ENCODE peak calls at places on chromosome 6, in eight cellular contexts. One of them, this sample, is unnamed.

GRCh38 chr6:63923139-63923739 is 287.6 kb downstream of the PHF3 start:
- DNase-seq in Caco-2: no peak
- DNase-seq in cardiac muscle cell: peak; percentile 63
- DNase-seq in heart left ventricle: no peak
- DNase-seq in bronchial epithelial cell: peak; percentile 41
- DNase-seq in RWPE2: no peak
- DNase-seq in neural progenitor cell: peak; percentile 55
- DNase-seq in astrocyte of the spinal cord: peak; percentile 40
- DNase-seq in this sample: peak; percentile 12

GRCh38 chr6:44606976-44607375 is 219.5 kb downstream of the CDC5L start:
- DNase-seq in astrocyte of the spinal cord: no peak
- DNase-seq in cardiac muscle cell: no peak
- DNase-seq in bronchial epithelial cell: no peak
- DNase-seq in RWPE2: no peak
- DNase-seq in neural progenitor cell: no peak
- DNase-seq in heart left ventricle: no peak
- DNase-seq in Caco-2: no peak
- DNase-seq in this sample: no peak

GRCh38 chr6:39128106-39128505 is 13.1 kb upstream of the SAYSD1 start:
- DNase-seq in astrocyte of the spinal cord: no peak
- DNase-seq in neural progenitor cell: no peak
- DNase-seq in cardiac muscle cell: peak; percentile 41
- DNase-seq in RWPE2: no peak
- DNase-seq in heart left ventricle: no peak
- DNase-seq in bronchial epithelial cell: no peak
- DNase-seq in Caco-2: no peak
- DNase-seq in this sample: no peak

GRCh38 chr6:159068904-159069578 is 24.2 kb upstream of the TAGAP start:
- DNase-seq in bronchial epithelial cell: no peak
- DNase-seq in RWPE2: no peak
- DNase-seq in astrocyte of the spinal cord: no peak
- DNase-seq in cardiac muscle cell: no peak
- DNase-seq in neural progenitor cell: peak; percentile 12
- DNase-seq in heart left ventricle: no peak
- DNase-seq in Caco-2: no peak
- DNase-seq in this sample: no peak

GRCh38 chr6:36851149-36851614 is 11.9 kb upstream of the CPNE5 start:
- DNase-seq in Caco-2: no peak
- DNase-seq in cardiac muscle cell: peak; percentile 91
- DNase-seq in bronchial epithelial cell: peak; percentile 71
- DNase-seq in astrocyte of the spinal cord: peak; percentile 85
- DNase-seq in heart left ventricle: peak; percentile 69
- DNase-seq in RWPE2: no peak
- DNase-seq in neural progenitor cell: peak; percentile 81
- DNase-seq in this sample: peak; percentile 57

GRCh38 chr6:128731249-128732165 is 151.4 kb upstream of the LAMA2 start:
- DNase-seq in bronchial epithelial cell: peak; percentile 68
- DNase-seq in astrocyte of the spinal cord: peak; percentile 71
- DNase-seq in neural progenitor cell: peak; percentile 67
- DNase-seq in heart left ventricle: no peak
- DNase-seq in Caco-2: no peak
- DNase-seq in RWPE2: no peak
- DNase-seq in cardiac muscle cell: peak; percentile 68
- DNase-seq in this sample: peak; percentile 66

GRCh38 chr6:22828179-22829062 is 259.1 kb downstream of the HDGFL1 start:
- DNase-seq in bronchial epithelial cell: peak; percentile 99
- DNase-seq in astrocyte of the spinal cord: peak; percentile 98
- DNase-seq in heart left ventricle: peak; percentile 22
- DNase-seq in cardiac muscle cell: peak; percentile 96
- DNase-seq in neural progenitor cell: peak; percentile 75
- DNase-seq in RWPE2: no peak
- DNase-seq in Caco-2: peak; percentile 62
- DNase-seq in this sample: peak; percentile 85

GRCh38 chr6:29490552-29490951 is 2.8 kb upstream of the MAS1L start:
- DNase-seq in astrocyte of the spinal cord: no peak
- DNase-seq in Caco-2: no peak
- DNase-seq in cardiac muscle cell: no peak
- DNase-seq in heart left ventricle: no peak
- DNase-seq in neural progenitor cell: no peak
- DNase-seq in RWPE2: no peak
- DNase-seq in bronchial epithelial cell: no peak
- DNase-seq in this sample: no peak

GRCh38 chr6:75611702-75612375 is 10.2 kb downstream of the SENP6 start:
- DNase-seq in bronchial epithelial cell: no peak
- DNase-seq in Caco-2: no peak
- DNase-seq in RWPE2: no peak
- DNase-seq in astrocyte of the spinal cord: no peak
- DNase-seq in heart left ventricle: no peak
- DNase-seq in cardiac muscle cell: no peak
- DNase-seq in neural progenitor cell: no peak
- DNase-seq in this sample: no peak

GRCh38 chr6:73566954-73567591 is 46.2 kb upstream of the EEF1A1 start:
- DNase-seq in bronchial epithelial cell: peak; percentile 55
- DNase-seq in RWPE2: no peak
- DNase-seq in Caco-2: peak; percentile 94
- DNase-seq in heart left ventricle: peak; percentile 72
- DNase-seq in neural progenitor cell: no peak
- DNase-seq in cardiac muscle cell: peak; percentile 66
- DNase-seq in astrocyte of the spinal cord: no peak
- DNase-seq in this sample: no peak

DNA sequence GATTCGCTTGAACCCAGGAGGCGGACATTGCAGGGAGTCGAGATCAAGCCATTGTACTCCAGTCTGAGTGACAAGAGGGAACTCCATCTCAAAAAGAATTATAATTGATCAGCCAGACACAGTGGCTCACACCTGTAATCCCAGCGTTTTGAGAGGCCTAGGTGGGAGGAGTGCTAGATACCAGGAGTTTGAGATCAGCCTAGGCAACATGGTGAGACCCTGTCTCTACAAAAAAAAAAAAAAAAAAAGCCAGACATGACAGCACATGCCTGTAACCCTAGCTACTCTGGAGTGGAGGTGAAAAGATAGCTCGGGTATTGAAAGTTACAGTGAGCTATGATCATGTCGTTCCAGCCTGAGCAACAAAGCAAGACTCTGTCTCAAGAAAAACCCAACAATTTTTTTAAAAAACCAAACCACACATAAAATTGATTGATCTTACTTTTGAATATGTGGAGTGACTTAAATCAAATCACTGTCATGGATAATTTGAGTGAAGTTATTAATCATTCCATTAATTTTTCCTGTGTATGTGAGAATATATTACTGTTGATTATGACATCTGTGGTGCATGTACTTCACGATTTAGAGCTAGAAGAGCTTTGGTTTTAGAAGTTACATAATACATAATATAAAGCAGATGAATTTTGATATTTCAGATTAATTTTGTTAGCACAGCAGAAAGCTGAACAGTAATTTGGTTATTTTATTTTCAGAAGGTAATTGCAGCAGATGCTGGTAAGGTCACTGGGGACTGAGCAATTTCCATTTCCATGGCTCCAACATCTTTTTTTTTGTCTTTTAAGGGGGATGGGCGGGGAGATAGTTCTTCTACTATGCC is 34.4 kb downstream of the NCOA7 start:
- DNase-seq in neural progenitor cell: no peak
- DNase-seq in bronchial epithelial cell: no peak
- DNase-seq in astrocyte of the spinal cord: no peak
- DNase-seq in RWPE2: no peak
- DNase-seq in heart left ventricle: no peak
- DNase-seq in cardiac muscle cell: no peak
- DNase-seq in Caco-2: no peak
- DNase-seq in this sample: no peak
- TF ChIP-seq CTCF in neural progenitor cell: no peak
- TF ChIP-seq CTCF in bronchial epithelial cell: no peak
- TF ChIP-seq CTCF in astrocyte of the spinal cord: no peak
- TF ChIP-seq CTCF in RWPE2: no peak
- TF ChIP-seq CTCF in heart left ventricle: no peak
- TF ChIP-seq CTCF in cardiac muscle cell: no peak
- TF ChIP-seq CTCF in Caco-2: no peak
- TF ChIP-seq CTCF in this sample: no peak

DNA sequence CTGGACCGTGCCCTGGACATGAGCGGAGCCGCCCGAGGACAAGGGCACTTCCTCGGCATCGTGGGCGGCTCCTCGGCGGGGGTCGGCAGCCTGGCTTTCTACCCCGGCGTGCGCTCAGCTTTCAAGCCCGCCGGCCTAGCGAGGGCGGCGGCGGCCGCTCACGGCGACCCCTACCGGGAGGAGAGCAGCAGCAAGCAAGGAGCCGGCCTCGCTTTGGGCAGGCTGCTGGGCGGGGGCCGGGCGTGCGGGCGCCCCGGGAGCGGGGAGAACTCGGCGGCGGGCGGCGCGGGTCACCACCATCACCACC is 6.7 kb downstream of the PRDM13 start:
- DNase-seq in Caco-2: no peak
- DNase-seq in cardiac muscle cell: peak; percentile 50
- DNase-seq in RWPE2: no peak
- DNase-seq in neural progenitor cell: peak; percentile 89
- DNase-seq in astrocyte of the spinal cord: no peak
- DNase-seq in heart left ventricle: no peak
- DNase-seq in bronchial epithelial cell: no peak
- DNase-seq in this sample: no peak
- H3K4me3 ChIP-seq in Caco-2: peak overlapping the region; percentile 71
- H3K4me3 ChIP-seq in cardiac muscle cell: peak overlapping the region; percentile 36
- H3K4me3 ChIP-seq in RWPE2: peak overlapping the region; percentile 21
- H3K4me3 ChIP-seq in neural progenitor cell: peak overlapping the region; percentile 42
- H3K4me3 ChIP-seq in astrocyte of the spinal cord: no peak overlapping the region
- H3K4me3 ChIP-seq in heart left ventricle: peak overlapping the region; percentile 55
- H3K4me3 ChIP-seq in bronchial epithelial cell: peak overlapping the region; percentile 1
- H3K4me3 ChIP-seq in this sample: peak overlapping the region; percentile 24

DNA sequence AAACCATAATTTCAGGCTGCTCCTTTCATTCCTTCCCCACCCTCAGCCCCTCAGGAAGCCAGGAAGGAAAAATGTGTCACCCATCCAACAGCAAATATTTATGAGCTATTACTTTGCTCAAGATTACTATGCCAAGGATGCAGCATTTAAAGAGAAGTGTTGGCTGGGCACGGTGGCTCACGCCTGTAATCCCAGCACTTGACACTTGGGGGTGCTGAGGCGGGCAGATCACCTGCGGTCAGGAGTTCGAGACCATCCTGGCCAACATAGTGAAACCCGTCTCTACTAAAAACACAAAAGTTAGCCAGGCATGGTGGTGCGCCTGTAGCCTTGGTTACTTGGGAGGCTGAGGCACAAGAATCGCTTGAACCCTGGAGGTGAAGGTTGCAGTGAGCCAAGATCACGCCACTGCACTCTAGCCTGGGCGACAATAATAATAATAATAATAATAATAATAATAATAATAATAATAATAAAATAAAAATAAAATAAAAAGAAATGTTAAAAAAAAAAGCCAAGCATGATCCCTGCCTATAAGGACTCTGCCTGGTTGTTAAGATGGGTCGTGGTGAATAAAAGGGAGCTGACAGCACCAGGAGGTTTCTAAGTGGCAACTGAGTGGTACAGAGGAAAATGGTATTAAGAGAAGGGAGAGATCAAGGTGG is 20.5 kb upstream of the TIAM2 start:
- DNase-seq in RWPE2: no peak
- DNase-seq in neural progenitor cell: no peak
- DNase-seq in Caco-2: no peak
- DNase-seq in bronchial epithelial cell: no peak
- DNase-seq in heart left ventricle: no peak
- DNase-seq in cardiac muscle cell: no peak
- DNase-seq in astrocyte of the spinal cord: no peak
- DNase-seq in this sample: no peak
- TF ChIP-seq CTCF in RWPE2: no peak
- TF ChIP-seq CTCF in neural progenitor cell: peak; percentile 29
- TF ChIP-seq CTCF in Caco-2: no peak
- TF ChIP-seq CTCF in bronchial epithelial cell: no peak
- TF ChIP-seq CTCF in heart left ventricle: no peak
- TF ChIP-seq CTCF in cardiac muscle cell: no peak
- TF ChIP-seq CTCF in astrocyte of the spinal cord: peak; percentile 21
- TF ChIP-seq CTCF in this sample: no peak

DNA sequence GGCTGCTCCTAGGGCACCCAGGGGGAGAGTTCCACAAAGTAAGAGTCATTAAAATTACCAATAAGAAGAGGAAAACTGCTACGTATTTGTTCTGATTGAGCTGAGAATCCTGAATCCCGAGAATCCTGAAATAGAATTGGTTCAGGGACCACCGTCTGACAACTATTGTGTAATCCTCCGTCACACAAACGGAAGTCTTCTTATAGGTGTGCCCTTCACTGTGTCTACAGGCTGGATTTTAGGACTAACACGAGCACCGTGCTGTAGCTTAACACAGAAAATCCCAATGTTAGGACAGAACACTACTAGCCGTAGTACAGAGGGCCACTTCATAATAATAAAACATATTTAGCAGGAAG is 50.6 kb upstream of the RNF182 start:
- DNase-seq in astrocyte of the spinal cord: no peak
- DNase-seq in RWPE2: no peak
- DNase-seq in cardiac muscle cell: no peak
- DNase-seq in Caco-2: no peak
- DNase-seq in heart left ventricle: no peak
- DNase-seq in bronchial epithelial cell: no peak
- DNase-seq in neural progenitor cell: no peak
- DNase-seq in this sample: no peak
- H3K4me3 ChIP-seq in astrocyte of the spinal cord: peak overlapping the region; percentile 36
- H3K4me3 ChIP-seq in RWPE2: peak overlapping the region; percentile 25
- H3K4me3 ChIP-seq in cardiac muscle cell: no peak overlapping the region
- H3K4me3 ChIP-seq in Caco-2: peak overlapping the region; percentile 53
- H3K4me3 ChIP-seq in heart left ventricle: peak overlapping the region; percentile 60
- H3K4me3 ChIP-seq in bronchial epithelial cell: peak overlapping the region; percentile 49
- H3K4me3 ChIP-seq in neural progenitor cell: peak overlapping the region; percentile 41
- H3K4me3 ChIP-seq in this sample: peak overlapping the region; percentile 31

DNA sequence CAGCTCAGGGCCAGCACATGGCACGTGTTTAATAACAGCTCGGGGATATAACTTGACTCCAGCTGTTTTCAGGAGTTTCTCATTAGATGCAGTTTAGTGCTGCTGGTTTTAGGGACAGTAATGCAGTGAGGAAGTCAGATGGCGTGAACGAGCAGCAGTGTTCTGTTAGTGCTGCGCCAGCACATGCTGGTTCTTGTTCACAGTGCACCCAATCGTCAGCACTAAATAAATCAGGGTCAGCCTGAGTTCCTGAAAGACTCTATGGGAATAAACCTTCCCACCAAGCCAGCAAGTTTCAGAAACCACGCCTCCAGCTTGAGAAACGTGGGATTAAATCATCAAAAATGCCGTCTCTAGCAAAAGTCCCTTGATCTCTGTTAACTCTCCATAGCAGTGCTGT is 235.9 kb upstream of the SUPT3H start:
- DNase-seq in RWPE2: peak; percentile 70
- DNase-seq in astrocyte of the spinal cord: peak; percentile 74
- DNase-seq in cardiac muscle cell: peak; percentile 83
- DNase-seq in neural progenitor cell: no peak
- DNase-seq in Caco-2: no peak
- DNase-seq in bronchial epithelial cell: peak; percentile 98
- DNase-seq in heart left ventricle: peak; percentile 29
- DNase-seq in this sample: no peak
- TF ChIP-seq CTCF in RWPE2: peak; percentile 9
- TF ChIP-seq CTCF in astrocyte of the spinal cord: peak; percentile 7
- TF ChIP-seq CTCF in cardiac muscle cell: no peak
- TF ChIP-seq CTCF in neural progenitor cell: no peak
- TF ChIP-seq CTCF in Caco-2: no peak
- TF ChIP-seq CTCF in bronchial epithelial cell: no peak
- TF ChIP-seq CTCF in heart left ventricle: no peak
- TF ChIP-seq CTCF in this sample: no peak

GRCh38 chr6:15870354-15871043 is 207.7 kb upstream of the DTNBP1 start:
- DNase-seq in cardiac muscle cell: peak; percentile 65
- DNase-seq in neural progenitor cell: no peak
- DNase-seq in astrocyte of the spinal cord: peak; percentile 35
- DNase-seq in RWPE2: no peak
- DNase-seq in Caco-2: no peak
- DNase-seq in bronchial epithelial cell: peak; percentile 33
- DNase-seq in heart left ventricle: no peak
- DNase-seq in this sample: no peak
- H3K4me3 ChIP-seq in cardiac muscle cell: no peak overlapping the region
- H3K4me3 ChIP-seq in neural progenitor cell: no peak overlapping the region
- H3K4me3 ChIP-seq in astrocyte of the spinal cord: no peak overlapping the region
- H3K4me3 ChIP-seq in RWPE2: no peak overlapping the region
- H3K4me3 ChIP-seq in Caco-2: no peak overlapping the region
- H3K4me3 ChIP-seq in bronchial epithelial cell: no peak overlapping the region
- H3K4me3 ChIP-seq in heart left ventricle: no peak overlapping the region
- H3K4me3 ChIP-seq in this sample: no peak overlapping the region

This sample was measured in HFF-Myc.